ENCODE peak calls at places on chromosome X, in five cellular contexts. One of them, this sample, is unnamed.

GRCh38 chrX:49171752-49172279 is at the start of gene PLP2:
- DNase-seq in K562: peak; percentile 64
- DNase-seq in HepG2: no peak
- DNase-seq in esophagus muscularis mucosa: no peak
- DNase-seq in GM12878: no peak
- DNase-seq in this sample: no peak

GRCh38 chrX:11346283-11346682 is 53.1 kb downstream of the AMELX start:
- DNase-seq in K562: no peak
- DNase-seq in HepG2: no peak
- DNase-seq in esophagus muscularis mucosa: no peak
- DNase-seq in GM12878: no peak
- DNase-seq in this sample: no peak

GRCh38 chrX:68692651-68693050 is 45.2 kb downstream of the STARD8 start:
- DNase-seq in K562: no peak
- DNase-seq in HepG2: no peak
- DNase-seq in esophagus muscularis mucosa: no peak
- DNase-seq in GM12878: no peak
- DNase-seq in this sample: no peak

GRCh38 chrX:17521871-17522693 is 147.1 kb downstream of the NHS start:
- DNase-seq in K562: peak; percentile 1
- DNase-seq in HepG2: no peak
- DNase-seq in esophagus muscularis mucosa: no peak
- DNase-seq in GM12878: no peak
- DNase-seq in this sample: no peak

GRCh38 chrX:97740886-97741285 is 857.2 kb downstream of the RPA4 start:
- DNase-seq in K562: no peak
- DNase-seq in HepG2: no peak
- DNase-seq in esophagus muscularis mucosa: no peak
- DNase-seq in GM12878: no peak
- DNase-seq in this sample: no peak

GRCh38 chrX:70134116-70134477 is 850 bp downstream of the IGBP1 start:
- DNase-seq in K562: peak; percentile 23
- DNase-seq in HepG2: peak; percentile 3
- DNase-seq in esophagus muscularis mucosa: no peak
- DNase-seq in GM12878: no peak
- DNase-seq in this sample: no peak

GRCh38 chrX:129717902-129718301 is 20.9 kb upstream of the XPNPEP2 start:
- DNase-seq in K562: no peak
- DNase-seq in HepG2: no peak
- DNase-seq in esophagus muscularis mucosa: no peak
- DNase-seq in GM12878: no peak
- DNase-seq in this sample: no peak

GRCh38 chrX:149462849-149463248 is 42.3 kb downstream of the IDS start:
- DNase-seq in K562: no peak
- DNase-seq in HepG2: no peak
- DNase-seq in esophagus muscularis mucosa: no peak
- DNase-seq in GM12878: no peak
- DNase-seq in this sample: no peak

GRCh38 chrX:22135171-22135711 is 103.1 kb downstream of the PHEX start:
- DNase-seq in K562: no peak
- DNase-seq in HepG2: no peak
- DNase-seq in esophagus muscularis mucosa: no peak
- DNase-seq in GM12878: no peak
- DNase-seq in this sample: no peak

GRCh38 chrX:142637206-142637605 is 388.5 kb upstream of the SPANXN4 start:
- DNase-seq in K562: no peak
- DNase-seq in HepG2: no peak
- DNase-seq in esophagus muscularis mucosa: no peak
- DNase-seq in GM12878: no peak
- DNase-seq in this sample: no peak

GRCh38 chrX:18620349-18620748 is 51.6 kb downstream of the RS1 start:
- DNase-seq in K562: no peak
- DNase-seq in HepG2: peak; percentile 78
- DNase-seq in esophagus muscularis mucosa: no peak
- DNase-seq in GM12878: peak; percentile 7
- DNase-seq in this sample: no peak

GRCh38 chrX:9995855-9996339 is 28.7 kb downstream of the CLDN34 start:
- DNase-seq in K562: peak; percentile 64
- DNase-seq in HepG2: peak; percentile 60
- DNase-seq in esophagus muscularis mucosa: peak; percentile 94
- DNase-seq in GM12878: no peak
- DNase-seq in this sample: peak; percentile 54
- TF ChIP-seq POLR2AphosphoS5 in K562: no peak
- TF ChIP-seq POLR2AphosphoS5 in HepG2: no peak
- TF ChIP-seq POLR2AphosphoS5 in esophagus muscularis mucosa: peak; percentile 69
- TF ChIP-seq POLR2AphosphoS5 in GM12878: no peak
- TF ChIP-seq POLR2AphosphoS5 in this sample: no peak

GRCh38 chrX:14872851-14873675 is at the start of the genes FANCB and MOSPD2:
- DNase-seq in K562: peak; percentile 96
- DNase-seq in HepG2: peak; percentile 90
- DNase-seq in esophagus muscularis mucosa: peak; percentile 94
- DNase-seq in GM12878: peak; percentile 73
- DNase-seq in this sample: peak; percentile 63
- TF ChIP-seq POLR2A in K562: peak; percentile 83
- TF ChIP-seq POLR2A in HepG2: peak; percentile 60
- TF ChIP-seq POLR2A in esophagus muscularis mucosa: no peak
- TF ChIP-seq POLR2A in GM12878: peak; percentile 74
- TF ChIP-seq POLR2A in this sample: peak; percentile 49

GRCh38 chrX:154368630-154369452 is 5.6 kb downstream of the FLNA start:
- DNase-seq in K562: peak; percentile 94
- DNase-seq in HepG2: peak; percentile 66
- DNase-seq in esophagus muscularis mucosa: peak; percentile 92
- DNase-seq in GM12878: peak; percentile 60
- DNase-seq in this sample: no peak
- TF ChIP-seq POLR2AphosphoS5 in K562: peak; percentile 65
- TF ChIP-seq POLR2AphosphoS5 in HepG2: no peak
- TF ChIP-seq POLR2AphosphoS5 in esophagus muscularis mucosa: peak; percentile 27
- TF ChIP-seq POLR2AphosphoS5 in GM12878: peak; percentile 72
- TF ChIP-seq POLR2AphosphoS5 in this sample: no peak

DNA sequence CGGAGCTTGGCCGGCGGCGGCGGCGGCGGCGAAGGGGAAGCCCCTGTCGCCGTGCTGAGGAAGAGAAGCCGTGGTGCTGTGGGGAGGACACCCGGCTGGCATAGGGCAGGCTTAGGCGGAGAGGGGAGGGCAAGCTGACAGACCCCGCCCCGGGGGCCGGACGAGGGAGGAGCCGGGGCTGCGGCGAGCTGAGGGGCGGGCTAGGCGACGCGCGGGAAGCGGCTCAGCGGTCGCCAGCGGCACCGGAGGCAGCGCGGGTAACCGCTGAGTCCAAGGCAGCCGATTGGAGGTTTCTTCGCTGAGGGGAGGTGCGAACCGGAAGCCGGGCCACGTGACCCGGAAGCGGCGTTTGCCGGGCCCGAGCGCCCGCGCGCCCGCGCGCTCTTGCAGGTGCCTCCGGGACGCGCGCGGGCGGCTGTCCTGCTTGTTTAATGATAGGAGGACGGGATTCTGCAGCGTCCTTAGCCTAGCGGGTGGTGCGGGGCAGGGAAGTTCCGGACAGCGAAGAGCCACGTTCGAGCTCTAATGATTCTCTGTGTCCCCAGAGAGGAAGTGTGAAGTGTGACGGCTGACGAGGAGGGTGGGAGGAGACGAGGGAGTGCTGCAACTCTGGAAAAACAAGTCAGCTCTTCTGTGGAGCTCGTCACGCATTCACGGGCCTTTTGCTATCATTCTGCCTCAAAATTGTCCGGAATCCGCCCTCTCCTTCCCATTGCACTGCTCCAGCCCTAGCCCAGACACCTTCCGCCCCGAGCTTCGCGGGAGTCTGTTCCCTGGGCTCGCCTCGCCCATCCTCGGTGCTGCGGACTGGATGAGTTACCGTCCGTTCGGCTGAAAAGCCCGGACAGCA is at the start of gene AP1S2:
- DNase-seq in K562: peak; percentile 94
- DNase-seq in HepG2: peak; percentile 80
- DNase-seq in esophagus muscularis mucosa: peak; percentile 94
- DNase-seq in GM12878: peak; percentile 90
- DNase-seq in this sample: peak; percentile 75
- TF ChIP-seq POLR2A in K562: peak; percentile 81
- TF ChIP-seq POLR2A in HepG2: no peak
- TF ChIP-seq POLR2A in esophagus muscularis mucosa: peak; percentile 55
- TF ChIP-seq POLR2A in GM12878: peak; percentile 62
- TF ChIP-seq POLR2A in this sample: peak; percentile 81

GRCh38 chrX:13115457-13115856 is 71.0 kb upstream of the FAM9C start:
- DNase-seq in K562: no peak
- DNase-seq in HepG2: no peak
- DNase-seq in esophagus muscularis mucosa: no peak
- DNase-seq in GM12878: no peak
- DNase-seq in this sample: no peak
- TF ChIP-seq POLR2AphosphoS5 in K562: no peak
- TF ChIP-seq POLR2AphosphoS5 in HepG2: no peak
- TF ChIP-seq POLR2AphosphoS5 in esophagus muscularis mucosa: no peak
- TF ChIP-seq POLR2AphosphoS5 in GM12878: no peak
- TF ChIP-seq POLR2AphosphoS5 in this sample: no peak

GRCh38 chrX:53332204-53332603 is 50.8 kb upstream of the IQSEC2 start:
- DNase-seq in K562: no peak
- DNase-seq in HepG2: no peak
- DNase-seq in esophagus muscularis mucosa: no peak
- DNase-seq in GM12878: no peak
- DNase-seq in this sample: no peak

GRCh38 chrX:53330331-53330730 is 48.9 kb upstream of the IQSEC2 start:
- DNase-seq in K562: no peak
- DNase-seq in HepG2: no peak
- DNase-seq in esophagus muscularis mucosa: no peak
- DNase-seq in GM12878: no peak
- DNase-seq in this sample: no peak

GRCh38 chrX:53333853-53334252 is 52.5 kb upstream of the IQSEC2 start:
- DNase-seq in K562: no peak
- DNase-seq in HepG2: no peak
- DNase-seq in esophagus muscularis mucosa: no peak
- DNase-seq in GM12878: no peak
- DNase-seq in this sample: no peak
- TF ChIP-seq POLR2A in K562: no peak
- TF ChIP-seq POLR2A in HepG2: no peak
- TF ChIP-seq POLR2A in esophagus muscularis mucosa: no peak
- TF ChIP-seq POLR2A in GM12878: no peak
- TF ChIP-seq POLR2A in this sample: no peak

GRCh38 chrX:45818913-45819312 is 618.2 kb upstream of the DIPK2B start:
- DNase-seq in K562: no peak
- DNase-seq in HepG2: no peak
- DNase-seq in esophagus muscularis mucosa: no peak
- DNase-seq in GM12878: no peak
- DNase-seq in this sample: no peak

GRCh38 chrX:45830343-45830742 is 629.7 kb upstream of the DIPK2B start:
- DNase-seq in K562: no peak
- DNase-seq in HepG2: no peak
- DNase-seq in esophagus muscularis mucosa: no peak
- DNase-seq in GM12878: no peak
- DNase-seq in this sample: no peak

GRCh38 chrX:45822124-45822523 is 621.4 kb upstream of the DIPK2B start:
- DNase-seq in K562: no peak
- DNase-seq in HepG2: no peak
- DNase-seq in esophagus muscularis mucosa: no peak
- DNase-seq in GM12878: no peak
- DNase-seq in this sample: no peak

DNA sequence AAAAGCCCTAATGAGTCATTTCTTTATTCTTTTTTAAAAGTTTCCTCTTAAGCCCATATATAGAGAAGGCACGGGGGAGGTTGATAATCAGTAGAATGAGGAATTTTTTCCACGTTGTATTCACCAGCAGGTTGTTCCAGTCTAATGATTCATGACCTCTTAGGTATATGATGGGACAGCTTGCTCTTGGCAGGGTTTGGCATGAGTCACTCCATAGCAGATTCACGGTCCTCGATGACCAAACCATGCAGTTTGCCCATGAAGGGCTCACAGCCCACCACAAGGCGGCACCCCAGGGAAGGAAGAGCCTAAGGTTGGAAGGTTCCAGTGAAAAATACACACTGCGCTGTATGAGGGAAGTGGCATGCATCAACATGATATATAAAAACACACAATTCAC is 623.8 kb upstream of the DIPK2B start:
- DNase-seq in K562: peak; percentile 27
- DNase-seq in HepG2: peak; percentile 11
- DNase-seq in esophagus muscularis mucosa: no peak
- DNase-seq in GM12878: no peak
- DNase-seq in this sample: no peak
- TF ChIP-seq POLR2AphosphoS5 in K562: no peak
- TF ChIP-seq POLR2AphosphoS5 in HepG2: no peak
- TF ChIP-seq POLR2AphosphoS5 in esophagus muscularis mucosa: no peak
- TF ChIP-seq POLR2AphosphoS5 in GM12878: no peak
- TF ChIP-seq POLR2AphosphoS5 in this sample: no peak

This sample was measured in GM12892.